ENCODE peak calls at places on chromosomes 12 and 14, in six cellular contexts. U, P, V, H, D and E are unnamed samples.

GRCh38 chr14:49972840-49973239 is 80.0 kb downstream of the ARF6 start:
- DNase-seq in U (no peak), P (no peak), V (no peak), H (no peak), D (peak), E (no peak)

GRCh38 chr12:63294327-63294632 is 143.3 kb upstream of the AVPR1A start:
- DNase-seq in U (no peak), P (peak), V (no peak), H (no peak), D (no peak), E (no peak)

GRCh38 chr14:67738740-67739504 is 37.2 kb downstream of the RDH12 start:
- DNase-seq in U (no peak), P (peak), V (peak), H (no peak), D (no peak), E (no peak)

GRCh38 chr14:69093551-69094421 is 59.1 kb downstream of the DCAF5 start:
- DNase-seq in U (no peak), P (no peak), V (peak), H (no peak), D (peak), E (peak)

GRCh38 chr14:102996941-102997340 is 60.4 kb downstream of the CDC42BPB start:
- DNase-seq in U (no peak), P (no peak), V (no peak), H (no peak), D (no peak), E (no peak)

GRCh38 chr12:90020006-90020405 is 311.4 kb upstream of the ATP2B1 start:
- DNase-seq in U (no peak), P (no peak), V (no peak), H (no peak), D (no peak), E (no peak)

GRCh38 chr14:69281450-69282169 is 21.7 kb downstream of the GALNT16 start:
- DNase-seq in U (no peak), P (no peak), V (no peak), H (no peak), D (no peak), E (no peak)

GRCh38 chr12:131990066-131990979 is 40.6 kb downstream of the EP400 start:
- DNase-seq in U (no peak), P (no peak), V (peak), H (no peak), D (peak), E (no peak)

GRCh38 chr12:49264466-49264872 is 413 bp upstream of the TUBA1C start:
- DNase-seq in U (no peak), P (no peak), V (no peak), H (peak), D (no peak), E (no peak)

GRCh38 chr14:103801459-103801858 is 45.9 kb downstream of the PPP1R13B start:
- DNase-seq in U (no peak), P (peak), V (no peak), H (no peak), D (no peak), E (no peak)

GRCh38 chr12:14326699-14327098 is 38.8 kb upstream of the ATF7IP start:
- DNase-seq in U (no peak), P (no peak), V (no peak), H (no peak), D (no peak), E (no peak)

GRCh38 chr12:43737646-43738045 is 20.9 kb downstream of the PUS7L start:
- DNase-seq in U (no peak), P (no peak), V (no peak), H (no peak), D (no peak), E (no peak)

GRCh38 chr14:104169005-104169764 is 30.8 kb downstream of the KIF26A start:
- DNase-seq in U (no peak), P (no peak), V (no peak), H (no peak), D (no peak), E (no peak)

GRCh38 chr12:103698752-103699540 is 111.9 kb downstream of the STAB2 start:
- DNase-seq in U (no peak), P (no peak), V (no peak), H (no peak), D (no peak), E (no peak)

GRCh38 chr12:54022960-54023884 is 5.0 kb upstream of the HOXC6 start:
- DNase-seq in U (no peak), P (no peak), V (no peak), H (no peak), D (no peak), E (no peak)

GRCh38 chr12:65532744-65533143 is 254.3 kb downstream of the MSRB3 start:
- DNase-seq in U (no peak), P (peak), V (peak), H (no peak), D (no peak), E (no peak)

GRCh38 chr14:67432088-67432564 is 20.2 kb upstream of the PLEK2 start:
- DNase-seq in U (no peak), P (no peak), V (peak), H (no peak), D (no peak), E (no peak)

GRCh38 chr14:71324767-71325272 is 417.6 kb downstream of the PCNX1 start:
- DNase-seq in U (no peak), P (no peak), V (peak), H (no peak), D (no peak), E (no peak)

GRCh38 chr12:34397591-34398365 is 375.5 kb downstream of the ALG10 start:
- DNase-seq in U (no peak), P (no peak), V (no peak), H (no peak), D (no peak), E (no peak)

GRCh38 chr12:91785655-91786489 is 359.8 kb downstream of the BTG1 start:
- DNase-seq in U (no peak), P (no peak), V (no peak), H (no peak), D (peak), E (no peak)

GRCh38 chr14:23528555-23528954 is 23.0 kb downstream of the ZFHX2 start:
- DNase-seq in U (no peak), P (no peak), V (peak), H (no peak), D (no peak), E (no peak)

GRCh38 chr14:76901171-76902055 is 75.2 kb downstream of the LRRC74A start:
- DNase-seq in U (no peak), P (no peak), V (peak), H (no peak), D (no peak), E (no peak)

GRCh38 chr14:73567951-73568885 is 795 bp upstream of the ACOT2 start:
- DNase-seq in U (no peak), P (no peak), V (peak), H (no peak), D (no peak), E (no peak)

GRCh38 chr12:102811125-102811737 is 105.8 kb downstream of the PAH start:
- DNase-seq in U (no peak), P (no peak), V (peak), H (no peak), D (peak), E (no peak)

GRCh38 chr12:85448548-85449139 is 168.6 kb downstream of the ALX1 start:
- DNase-seq in U (no peak), P (no peak), V (no peak), H (no peak), D (peak), E (no peak)

GRCh38 chr14:62807636-62808035 is 237.6 kb downstream of the KCNH5 start:
- DNase-seq in U (no peak), P (no peak), V (no peak), H (no peak), D (no peak), E (no peak)

GRCh38 chr14:91352101-91352500 is 65.5 kb downstream of the CCDC88C start:
- DNase-seq in U (no peak), P (no peak), V (no peak), H (no peak), D (no peak), E (no peak)

GRCh38 chr12:131732996-131733615 is 22.2 kb downstream of the SFSWAP start:
- DNase-seq in U (no peak), P (no peak), V (no peak), H (no peak), D (no peak), E (no peak)

GRCh38 chr14:21023174-21023573 is 1.7 kb downstream of the NDRG2 start:
- DNase-seq in U (no peak), P (no peak), V (no peak), H (no peak), D (no peak), E (no peak)